ENCODE peak calls at places on chromosomes 5 and 9, in six cellular contexts. F is tibial artery, R is osteoblast, Q is thoracic aorta, E is heart right ventricle, N is left lung. P is an unnamed sample. For H3K4me1, the result is how much of the 10 kb centered on the place peaks cover.

GRCh38 chr5:146698651-146699050 is 179.9 kb downstream of the PPP2R2B start:
- DNase-seq in Q (no peak), E (no peak), R (no peak), F (no peak), N (no peak), P (no peak)

GRCh38 chr9:109974143-109974917 is 194.3 kb downstream of the PALM2AKAP2 start:
- DNase-seq in N (no peak), Q (no peak), F (no peak), R (no peak), E (peak), P (no peak)

GRCh38 chr9:12933957-12934356 is 159.1 kb downstream of the LURAP1L start:
- DNase-seq in R (no peak), F (no peak), E (no peak), N (no peak), Q (no peak), P (no peak)

GRCh38 chr9:101995231-101995630 is 256.8 kb upstream of the GRIN3A start:
- DNase-seq in F (no peak), E (no peak), N (no peak), Q (no peak), R (no peak), P (no peak)

GRCh38 chr5:172801184-172801671 is 30.2 kb upstream of the DUSP1 start:
- DNase-seq in Q (peak), R (peak), F (peak), N (no peak), E (no peak), P (no peak)

GRCh38 chr9:35029852-35030251 is 40.3 kb downstream of the DNAJB5 start:
- DNase-seq in N (no peak), F (no peak), E (no peak), Q (no peak), R (no peak), P (no peak)

GRCh38 chr9:121696935-121697334 is 45.5 kb downstream of the DAB2IP start:
- DNase-seq in N (no peak), E (no peak), R (peak), Q (no peak), F (no peak), P (no peak)

GRCh38 chr9:18297532-18297872 is 176.5 kb upstream of the ADAMTSL1 start:
- DNase-seq in R (no peak), E (no peak), F (no peak), Q (no peak), N (no peak), P (no peak)

GRCh38 chr9:121331992-121332685 is 37.9 kb downstream of the STOM start:
- DNase-seq in E (no peak), F (no peak), N (no peak), Q (no peak), R (peak), P (no peak)

GRCh38 chr9:114287001-114287762 is 35.7 kb upstream of the ORM1 start:
- DNase-seq in Q (no peak), E (no peak), R (peak), N (peak), F (peak), P (peak)

GRCh38 chr5:133843911-133844310 is 124.5 kb downstream of the C5orf15 start:
- DNase-seq in E (no peak), N (no peak), F (no peak), R (no peak), Q (no peak), P (no peak)

GRCh38 chr9:133538851-133539250 is 4.3 kb downstream of the ADAMTSL2 start:
- DNase-seq in E (no peak), N (no peak), F (no peak), Q (no peak), R (no peak), P (no peak)

GRCh38 chr9:133460405-133461175 is 812 bp downstream of the CACFD1 start:
- DNase-seq in R (peak), N (peak), F (peak), Q (no peak), E (no peak), P (no peak)

GRCh38 chr5:50666261-50667078 is at the start of gene PARP8:
- DNase-seq in R (peak), N (peak), F (peak), E (peak), Q (no peak), P (peak)

GRCh38 chr9:86075132-86075807 is 24.1 kb downstream of the GOLM1 start:
- DNase-seq in E (no peak), Q (no peak), F (no peak), R (no peak), N (no peak), P (no peak)

GRCh38 chr9:125850763-125851162 is 103.6 kb downstream of the PBX3 start:
- DNase-seq in N (no peak), E (no peak), F (no peak), Q (no peak), R (no peak), P (no peak)

GRCh38 chr9:137188490-137189296 is at the start of the genes ANAPC2 and SSNA1:
- DNase-seq in N (peak), R (peak), Q (peak), F (peak), E (peak), P (peak)

GRCh38 chr5:44862808-44863207 is 54.1 kb downstream of the MRPS30 start:
- DNase-seq in R (no peak), F (no peak), Q (no peak), E (no peak), N (no peak), P (no peak)
- TF ChIP-seq CTCF in R (peak), F (no peak), Q (no peak), E (peak), N (no peak), P (no peak)

GRCh38 chr5:154365823-154366222 is 80.0 kb upstream of the SAP30L start:
- DNase-seq in Q (no peak), R (no peak), F (no peak), N (no peak), E (no peak), P (no peak)

GRCh38 chr5:154364845-154365244 is 81.0 kb upstream of the SAP30L start:
- DNase-seq in N (no peak), F (no peak), Q (no peak), R (no peak), E (no peak), P (no peak)

GRCh38 chr5:154368041-154368800 is 77.6 kb upstream of the SAP30L start:
- DNase-seq in R (peak), N (no peak), E (no peak), F (peak), Q (no peak), P (no peak)

GRCh38 chr5:154367101-154367500 is 78.7 kb upstream of the SAP30L start:
- DNase-seq in E (no peak), R (no peak), Q (no peak), F (no peak), N (no peak), P (no peak)

DNA sequence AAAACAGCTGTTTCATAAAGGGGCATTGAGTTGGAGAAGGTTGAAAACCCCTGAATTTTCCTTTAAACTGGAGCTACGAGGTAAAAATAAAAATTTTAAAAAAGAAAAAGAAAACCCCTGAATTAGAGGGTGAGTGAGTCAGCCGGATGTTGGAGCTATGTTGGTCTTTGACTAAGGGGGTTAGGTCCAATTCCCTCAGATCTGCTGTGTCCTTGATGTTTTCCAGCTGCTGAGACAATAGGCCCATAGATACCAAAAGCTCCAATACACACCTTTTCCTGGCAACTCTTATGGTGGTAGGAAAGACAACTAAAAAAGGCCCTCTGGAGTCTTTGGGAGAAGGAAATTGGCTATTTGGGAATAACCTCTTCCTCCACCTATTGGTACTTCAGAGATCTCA is 79.4 kb upstream of the SAP30L start:
- DNase-seq in F (no peak), N (no peak), Q (no peak), R (no peak), E (no peak), P (no peak)
- H3K4me1 ChIP-seq in F (under half), N (under half), Q (under half), R (half or more), E (half or more), P (under half)

DNA sequence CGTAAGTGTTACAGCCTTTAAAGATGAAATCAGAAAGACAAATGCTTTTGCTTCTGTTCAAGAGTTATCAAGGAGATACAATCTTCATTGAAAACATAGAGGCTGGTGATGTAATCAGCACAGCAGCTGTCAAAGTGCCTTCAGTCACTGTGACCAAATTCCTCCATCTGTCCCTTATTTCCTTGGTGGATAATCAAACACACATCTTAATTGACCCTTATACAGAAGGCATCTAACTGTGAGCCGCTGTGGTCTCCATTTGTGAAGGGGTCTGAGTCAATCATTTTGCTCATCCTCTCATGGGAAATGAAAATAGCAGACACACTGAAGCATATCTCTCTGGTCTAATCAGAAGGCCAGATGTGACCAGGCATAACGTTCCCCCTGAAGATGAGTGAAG is 130.1 kb upstream of the TLR4 start:
- DNase-seq in N (no peak), R (no peak), E (no peak), Q (no peak), F (no peak), P (no peak)
- H3K4me3 ChIP-seq in N (no peak), R (no peak), E (no peak), Q (no peak), F (no peak), P (no peak)

GRCh38 chr5:6576861-6577501 is 55.9 kb downstream of the NSUN2 start:
- DNase-seq in R (peak), E (no peak), N (no peak), F (no peak), Q (no peak), P (no peak)
- TF ChIP-seq CTCF in R (peak), E (peak), N (peak), F (peak), Q (peak), P (peak)

DNA sequence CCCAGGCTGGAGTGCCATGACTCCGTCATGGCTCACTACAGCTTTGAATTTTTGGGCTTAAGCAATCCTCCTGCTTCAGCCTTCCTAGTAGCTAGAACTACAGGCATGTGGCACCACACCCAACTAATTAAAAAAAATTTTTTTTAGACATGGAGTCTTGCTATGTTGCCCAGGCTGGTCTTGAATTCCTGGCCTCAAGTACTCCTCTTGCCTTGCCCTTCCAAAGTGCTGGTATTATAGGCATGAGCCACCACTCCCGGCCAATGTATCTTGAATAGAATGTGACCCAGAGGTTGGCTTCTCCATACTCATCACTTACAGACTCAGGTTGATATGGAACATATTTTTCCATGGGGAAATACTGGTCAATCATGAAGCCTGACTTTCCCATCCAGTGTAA is 51.2 kb upstream of the JAK2 start:
- DNase-seq in F (no peak), N (no peak), R (no peak), Q (no peak), E (no peak), P (no peak)
- H3K4me1 ChIP-seq in F (under half), N (under half), R (under half), Q (under half), E (under half), P (under half)

P was measured in psoas muscle.